ENCODE peak calls at places on chromosome 4, in nine cellular contexts. G, D, Q, H, E, C, J, W and A are unnamed samples. For H3K4me1, the result is how much of the 10 kb centered on the place peaks cover.

GRCh38 chr4:38203609-38204008 is 243.4 kb downstream of the PTTG2 start:
- DNase-seq in Q (no peak), J (no peak), H (peak), E (no peak), C (no peak), G (no peak), W (no peak), D (no peak), A (no peak)

GRCh38 chr4:176782794-176783193 is 9.9 kb downstream of the VEGFC start:
- DNase-seq in C (no peak), J (no peak), G (no peak), E (no peak), Q (no peak), W (no peak), D (no peak), H (no peak), A (no peak)

GRCh38 chr4:73679836-73680235 is 59.6 kb upstream of the RASSF6 start:
- DNase-seq in C (no peak), E (no peak), W (no peak), H (no peak), G (no peak), D (no peak), Q (no peak), J (no peak), A (no peak)

GRCh38 chr4:27524224-27524623 is 663.6 kb downstream of the STIM2 start:
- DNase-seq in W (no peak), E (no peak), Q (no peak), D (no peak), C (no peak), G (no peak), H (no peak), J (no peak), A (no peak)

GRCh38 chr4:10006236-10006603 is 15.1 kb downstream of the SLC2A9 start:
- DNase-seq in W (peak), D (no peak), J (no peak), H (peak), E (no peak), G (no peak), Q (no peak), C (no peak), A (no peak)

GRCh38 chr4:56657128-56657527 is 24.0 kb downstream of the HOPX start:
- DNase-seq in Q (no peak), W (no peak), J (no peak), C (no peak), D (no peak), G (no peak), E (no peak), H (no peak), A (no peak)

GRCh38 chr4:46586566-46586965 is 196.6 kb upstream of the GABRA2 start:
- DNase-seq in Q (peak), W (no peak), C (no peak), J (no peak), D (no peak), E (no peak), H (no peak), G (no peak), A (no peak)

GRCh38 chr4:146040623-146041022 is 102.0 kb upstream of the ZNF827 start:
- DNase-seq in E (no peak), G (no peak), D (no peak), J (no peak), C (no peak), H (no peak), W (no peak), Q (no peak), A (no peak)

GRCh38 chr4:153541426-153542096 is 75.4 kb downstream of the TMEM131L start:
- DNase-seq in J (no peak), Q (no peak), G (no peak), W (no peak), H (no peak), D (no peak), C (no peak), E (no peak), A (peak)

GRCh38 chr4:8391972-8392371 is 48.6 kb downstream of the ACOX3 start:
- DNase-seq in E (no peak), W (peak), D (no peak), Q (no peak), J (no peak), G (no peak), H (peak), C (no peak), A (peak)

GRCh38 chr4:6929339-6929734 is 19.7 kb downstream of the TBC1D14 start:
- DNase-seq in D (no peak), E (no peak), G (no peak), W (no peak), J (no peak), C (no peak), Q (no peak), H (no peak), A (no peak)

GRCh38 chr4:77817304-77818076 is 1.7 kb downstream of the CNOT6L start:
- DNase-seq in Q (no peak), D (no peak), H (peak), W (no peak), C (no peak), J (no peak), E (no peak), G (no peak), A (peak)

GRCh38 chr4:13470379-13470778 is 13.8 kb downstream of the RAB28 start:
- DNase-seq in C (no peak), Q (no peak), W (no peak), E (no peak), J (no peak), D (no peak), H (no peak), G (no peak), A (no peak)

GRCh38 chr4:24137963-24138601 is 248.2 kb upstream of the PPARGC1A start:
- DNase-seq in Q (no peak), G (no peak), H (no peak), C (no peak), E (no peak), W (no peak), J (no peak), D (no peak), A (no peak)

GRCh38 chr4:127479031-127479622 is 153.6 kb upstream of the INTU start:
- DNase-seq in C (no peak), Q (no peak), E (no peak), D (no peak), J (no peak), W (no peak), G (peak), H (peak), A (no peak)

GRCh38 chr4:97153042-97153441 is 990.2 kb downstream of the STPG2 start:
- DNase-seq in J (no peak), H (peak), E (no peak), Q (no peak), W (no peak), D (no peak), G (no peak), C (no peak), A (no peak)

GRCh38 chr4:47837582-47838294 is at the start of gene CORIN:
- DNase-seq in C (no peak), J (no peak), D (no peak), G (no peak), W (no peak), E (no peak), H (no peak), Q (peak), A (peak)

GRCh38 chr4:15605537-15605936 is 49.6 kb downstream of the FBXL5 start:
- DNase-seq in E (no peak), C (no peak), J (no peak), W (no peak), H (no peak), D (no peak), G (peak), Q (no peak), A (no peak)

GRCh38 chr4:163701915-163702314 is 207.4 kb downstream of the TMA16 start:
- DNase-seq in W (no peak), C (no peak), Q (no peak), G (no peak), H (no peak), E (no peak), J (no peak), D (no peak), A (no peak)

GRCh38 chr4:66178901-66179300 is 508.6 kb upstream of the EPHA5 start:
- DNase-seq in C (no peak), W (no peak), J (no peak), G (peak), H (no peak), E (no peak), Q (no peak), D (peak), A (no peak)

GRCh38 chr4:182246401-182247205 is 3.4 kb downstream of the TENM3 start:
- DNase-seq in C (no peak), G (no peak), W (no peak), H (peak), J (no peak), E (no peak), Q (no peak), D (no peak), A (no peak)

GRCh38 chr4:38015886-38016515 is 55.8 kb downstream of the PTTG2 start:
- DNase-seq in Q (no peak), E (no peak), W (no peak), H (peak), C (no peak), G (no peak), J (no peak), D (no peak), A (no peak)

GRCh38 chr4:37936889-37937498 is 23.2 kb upstream of the PTTG2 start:
- DNase-seq in G (no peak), W (no peak), C (no peak), D (no peak), Q (no peak), H (no peak), J (no peak), E (no peak), A (no peak)

GRCh38 chr4:174394915-174395314 is 111.2 kb downstream of the CEP44 start:
- DNase-seq in C (no peak), G (no peak), Q (no peak), E (no peak), D (no peak), W (no peak), H (no peak), J (no peak), A (no peak)

GRCh38 chr4:157048248-157048647 is 27.7 kb upstream of the GLRB start:
- DNase-seq in D (no peak), W (peak), C (no peak), G (no peak), Q (no peak), H (no peak), E (no peak), J (peak), A (no peak)

GRCh38 chr4:82528868-82529267 is 32.9 kb downstream of the TMEM150C start:
- DNase-seq in J (no peak), C (no peak), D (no peak), W (no peak), E (no peak), G (no peak), H (no peak), Q (no peak), A (no peak)

GRCh38 chr4:89836897-89837384 is at the start of gene SNCA:
- DNase-seq in Q (peak), J (peak), D (peak), W (peak), C (no peak), E (no peak), G (no peak), H (peak), A (peak)

GRCh38 chr4:180103794-180104193 is 2139.4 kb upstream of the TENM3 start:
- DNase-seq in H (no peak), C (no peak), E (no peak), W (no peak), G (no peak), J (no peak), D (no peak), Q (no peak), A (no peak)

GRCh38 chr4:26529479-26529878 is 39.2 kb upstream of the CCKAR start:
- DNase-seq in G (no peak), E (no peak), J (no peak), D (no peak), W (no peak), C (no peak), H (no peak), Q (no peak), A (no peak)

GRCh38 chr4:34323549-34324325 is 1920.6 kb downstream of the ARAP2 start:
- DNase-seq in Q (peak), E (no peak), W (no peak), G (no peak), H (no peak), J (no peak), C (no peak), D (no peak), A (no peak)

GRCh38 chr4:96315815-96316214 is 475.9 kb downstream of the PDHA2 start:
- DNase-seq in D (no peak), E (no peak), J (no peak), C (no peak), W (no peak), Q (no peak), G (no peak), H (no peak), A (no peak)

GRCh38 chr4:83852085-83852451 is 316.2 kb downstream of the GPAT3 start:
- DNase-seq in J (no peak), C (no peak), Q (no peak), H (no peak), D (no peak), W (no peak), G (no peak), E (no peak), A (no peak)
- H3K4me1 ChIP-seq in J (under half), C (under half), Q (under half), H (under half), D (half or more), W (under half), G (under half), E (under half), A (under half)

GRCh38 chr4:102620697-102621497 is 119.7 kb downstream of the NFKB1 start:
- DNase-seq in Q (no peak), W (no peak), J (no peak), C (no peak), G (peak), E (no peak), D (peak), H (peak), A (no peak)
- H3K27ac ChIP-seq in Q (no peak), W (no peak), J (no peak), C (no peak), G (no peak), E (no peak), D (no peak), H (peak), A (no peak)

DNA sequence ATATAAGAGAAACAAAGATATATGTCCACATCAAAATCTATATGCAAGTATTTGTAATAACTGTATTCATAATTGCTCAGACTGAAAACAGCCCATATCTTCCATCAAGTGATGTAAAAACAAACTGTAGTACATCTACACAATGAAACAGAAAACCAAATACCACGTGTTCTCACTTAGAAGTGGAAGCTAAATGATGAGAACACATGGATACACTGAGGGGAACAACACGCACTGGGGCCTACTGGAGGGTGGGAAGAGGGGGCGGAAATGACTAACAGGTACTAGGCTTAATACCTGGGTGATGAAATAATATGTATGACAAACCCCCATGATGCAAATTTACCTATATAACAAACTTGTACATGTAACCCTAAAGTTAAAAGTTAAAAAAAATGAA is 42.7 kb downstream of the UBA6 start:
- DNase-seq in J (no peak), H (no peak), W (no peak), G (no peak), E (no peak), D (no peak), Q (no peak), C (no peak), A (no peak)
- H3K4me1 ChIP-seq in J (under half), H (under half), W (under half), G (under half), E (under half), D (under half), Q (under half), C (under half), A (under half)

DNA sequence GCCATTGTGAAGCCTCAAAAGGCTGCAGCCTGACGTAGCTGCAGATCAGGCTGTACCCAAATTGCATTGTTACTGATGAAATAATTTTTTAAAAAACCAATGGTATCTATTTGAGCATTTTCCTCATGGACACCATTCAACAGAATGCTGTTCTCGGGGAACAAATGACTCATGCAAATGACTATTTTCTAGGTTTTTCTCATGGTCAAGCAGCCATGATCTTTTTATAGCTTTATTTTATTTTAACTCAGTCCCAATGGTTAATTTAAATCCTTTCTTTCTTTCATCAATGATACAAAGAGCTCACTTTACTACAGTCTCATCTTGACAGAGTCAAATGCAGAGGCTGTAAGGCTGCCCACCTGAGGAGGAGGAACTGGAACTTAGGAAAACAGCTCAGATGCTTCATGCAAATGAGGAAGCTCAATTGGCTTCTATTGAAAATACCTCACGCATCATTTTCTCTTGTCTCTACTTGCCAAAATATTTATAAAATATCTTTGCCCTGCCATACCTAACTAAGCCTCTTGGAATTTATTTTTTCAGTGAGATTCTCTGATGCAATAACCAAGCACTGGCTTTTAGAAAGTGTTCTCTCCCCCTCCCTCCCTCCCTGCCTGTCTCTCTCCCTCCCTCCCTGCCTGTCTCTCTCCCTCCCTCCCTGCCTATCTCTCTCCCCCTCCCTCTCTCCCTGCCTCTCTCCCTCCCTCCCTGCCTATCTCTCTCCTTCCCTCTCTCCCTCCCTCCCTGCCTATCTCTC is 81.0 kb downstream of the SORBS2 start:
- DNase-seq in H (peak), W (no peak), Q (no peak), G (no peak), J (no peak), E (no peak), D (no peak), C (no peak), A (no peak)
- H3K27ac ChIP-seq in H (no peak), W (peak), Q (no peak), G (no peak), J (peak), E (no peak), D (no peak), C (no peak), A (no peak)

GRCh38 chr4:118287691-118288090 is 65.1 kb downstream of the PRSS12 start:
- DNase-seq in Q (no peak), J (no peak), G (no peak), H (no peak), C (no peak), E (no peak), W (no peak), D (no peak), A (no peak)
- H3K4me1 ChIP-seq in Q (under half), J (under half), G (under half), H (under half), C (under half), E (under half), W (under half), D (under half), A (under half)

GRCh38 chr4:138226351-138226750 is 15.8 kb downstream of the SLC7A11 start:
- DNase-seq in W (no peak), Q (no peak), C (no peak), H (no peak), D (no peak), J (no peak), E (no peak), G (no peak), A (no peak)

GRCh38 chr4:138224614-138225013 is 17.5 kb downstream of the SLC7A11 start:
- DNase-seq in J (no peak), W (no peak), D (no peak), C (no peak), E (no peak), Q (no peak), H (no peak), G (no peak), A (no peak)

GRCh38 chr4:138222041-138222440 is 20.1 kb downstream of the SLC7A11 start:
- DNase-seq in W (no peak), H (no peak), J (no peak), Q (no peak), D (peak), C (no peak), G (no peak), E (no peak), A (no peak)

GRCh38 chr4:138223191-138223910 is 18.8 kb downstream of the SLC7A11 start:
- DNase-seq in J (no peak), Q (peak), H (peak), D (no peak), W (no peak), E (no peak), C (no peak), G (peak), A (no peak)

GRCh38 chr4:138225477-138225876 is 16.7 kb downstream of the SLC7A11 start:
- DNase-seq in W (no peak), E (no peak), D (no peak), J (no peak), Q (no peak), H (no peak), G (no peak), C (no peak), A (no peak)
- H3K27ac ChIP-seq in W (no peak), E (no peak), D (peak), J (no peak), Q (no peak), H (no peak), G (peak), C (no peak), A (no peak)

GRCh38 chr4:105544517-105544916 is 7.9 kb upstream of the ARHGEF38 start:
- DNase-seq in W (no peak), Q (no peak), E (no peak), D (no peak), G (no peak), C (no peak), H (no peak), J (no peak), A (no peak)
- H3K4me1 ChIP-seq in W (under half), Q (under half), E (under half), D (under half), G (under half), C (under half), H (under half), J (under half), A (under half)

DNA sequence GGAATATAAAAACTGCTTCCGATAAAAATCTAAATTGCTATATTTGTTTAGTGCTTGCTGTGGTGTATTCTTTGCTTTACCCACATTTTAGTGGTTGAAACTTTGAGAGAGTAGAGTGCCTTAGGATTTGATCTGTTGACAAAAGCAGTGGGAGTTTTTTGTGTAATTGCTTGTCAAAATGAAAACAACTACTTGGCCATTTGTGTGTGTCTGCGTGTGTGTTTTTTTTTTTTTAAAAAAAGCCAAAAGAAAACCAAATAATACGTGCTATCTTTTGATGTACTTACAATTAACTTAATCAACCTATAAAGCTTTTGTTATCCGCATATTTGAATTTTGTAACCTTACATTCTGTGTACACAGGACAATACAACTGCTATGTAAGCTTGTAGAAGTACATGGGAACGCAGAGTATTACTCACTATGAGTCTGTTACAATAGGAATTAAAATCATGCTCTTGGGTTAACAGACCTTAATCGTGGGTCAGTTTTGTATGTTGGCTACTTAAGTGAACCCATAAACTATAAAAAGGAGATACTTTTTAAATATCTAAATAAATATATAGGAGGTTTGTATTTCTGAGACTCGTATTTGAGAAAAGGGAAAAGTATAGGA is 353.5 kb downstream of the ARHGAP24 start:
- DNase-seq in J (no peak), G (no peak), Q (no peak), H (no peak), W (no peak), D (no peak), C (no peak), E (no peak), A (no peak)
- H3K27ac ChIP-seq in J (no peak), G (no peak), Q (no peak), H (no peak), W (no peak), D (peak), C (no peak), E (no peak), A (no peak)